ENCODE peak calls at places on chromosomes 3 and 15, in ten cellular contexts. H is bronchial epithelial cell; A is cardiac fibroblast; N is NCI-H345; K is GOT3; U is A549; Q is CD8-positive, alpha-beta memory T cell; B is upper lobe of left lung; C is H7; L is RPMI7951. V is an unnamed sample.

GRCh38 chr3:172107403-172107802 is 68.0 kb downstream of the FNDC3B start:
- DNase-seq in H (no peak), A (no peak), N (no peak), K (no peak), U (no peak), Q (peak; percentile 73), B (no peak), C (no peak), L (no peak), V (no peak)

GRCh38 chr3:185824051-185824466 is 783 bp downstream of the IGF2BP2 start:
- DNase-seq in H (no peak), A (no peak), N (no peak), K (no peak), U (no peak), Q (no peak), B (no peak), C (peak; percentile 77), L (no peak), V (no peak)

GRCh38 chr3:60536420-60536819 is 714.8 kb downstream of the FHIT start:
- DNase-seq in H (no peak), A (no peak), N (peak; percentile 70), K (no peak), U (no peak), Q (no peak), B (no peak), C (no peak), L (no peak), V (no peak)

GRCh38 chr15:66294932-66295235 is 1.5 kb downstream of the DIS3L start:
- DNase-seq in H (no peak), A (no peak), N (no peak), K (no peak), U (peak; percentile 39), Q (no peak), B (no peak), C (peak; percentile 22), L (no peak), V (no peak)

GRCh38 chr3:14158370-14158769 is 20.0 kb downstream of the XPC start:
- DNase-seq in H (no peak), A (no peak), N (no peak), K (no peak), U (no peak), Q (no peak), B (no peak), C (no peak), L (no peak), V (no peak)

GRCh38 chr3:155232605-155233004 is 60.9 kb downstream of the STRIT1 start:
- DNase-seq in H (peak; percentile 91), A (peak; percentile 91), N (no peak), K (peak; percentile 44), U (no peak), Q (no peak), B (no peak), C (no peak), L (peak; percentile 96), V (peak; percentile 80)

GRCh38 chr3:135965129-135965505 is 411 bp upstream of the PPP2R3A start:
- DNase-seq in H (peak; percentile 19), A (no peak), N (peak; percentile 48), K (no peak), U (no peak), Q (no peak), B (no peak), C (no peak), L (no peak), V (no peak)

GRCh38 chr3:13268961-13269391 is 151.1 kb downstream of the NUP210 start:
- DNase-seq in H (no peak), A (no peak), N (no peak), K (no peak), U (no peak), Q (no peak), B (no peak), C (no peak), L (no peak), V (no peak)

GRCh38 chr15:73677146-73677607 is 7.0 kb upstream of the CD276 start:
- DNase-seq in H (peak; percentile 67), A (peak; percentile 82), N (peak; percentile 58), K (no peak), U (peak; percentile 36), Q (peak; percentile 29), B (no peak), C (peak; percentile 67), L (peak; percentile 65), V (no peak)

GRCh38 chr15:52164631-52165265 is 26.4 kb downstream of the GNB5 start:
- DNase-seq in H (no peak), A (no peak), N (no peak), K (no peak), U (no peak), Q (no peak), B (no peak), C (no peak), L (no peak), V (no peak)

GRCh38 chr3:47841786-47842349 is 38.9 kb downstream of the DHX30 start:
- DNase-seq in H (no peak), A (no peak), N (no peak), K (no peak), U (no peak), Q (no peak), B (no peak), C (peak; percentile 65), L (no peak), V (no peak)

GRCh38 chr15:74643368-74644204 is 27.9 kb downstream of the CLK3 start:
- DNase-seq in H (no peak), A (no peak), N (no peak), K (no peak), U (no peak), Q (no peak), B (peak; percentile 56), C (no peak), L (no peak), V (no peak)